ENCODE peak calls at places on chromosomes 4 and X, in six cellular contexts. N is HepG2, A is GM12878, J is GM12891, H is H1, P is K562. C is an unnamed sample.

GRCh38 chr4:151538963-151539362 is 130.0 kb downstream of the FHIP1A start:
- DNase-seq in N (no peak), A (no peak), J (no peak), H (no peak), P (no peak), C (no peak)

GRCh38 chrX:4787971-4788370 is 1074.5 kb upstream of the PRKX start:
- DNase-seq in N (no peak), A (no peak), J (no peak), H (no peak), P (no peak), C (no peak)

GRCh38 chr4:40969499-40969898 is 219.7 kb downstream of the NSUN7 start:
- DNase-seq in N (no peak), A (no peak), J (no peak), H (no peak), P (no peak), C (no peak)

GRCh38 chr4:175419120-175419774 is 392.8 kb downstream of the GPM6A start:
- DNase-seq in N (peak), A (no peak), J (no peak), H (no peak), P (no peak), C (no peak)

GRCh38 chrX:24498975-24499374 is 33.9 kb downstream of the PDK3 start:
- DNase-seq in N (no peak), A (no peak), J (no peak), H (no peak), P (no peak), C (no peak)

GRCh38 chr4:183360161-183360919 is 38.1 kb upstream of the CLDN24 start:
- DNase-seq in N (no peak), A (no peak), J (no peak), H (no peak), P (no peak), C (no peak)

GRCh38 chr4:145861331-145862318 is 77.0 kb downstream of the ZNF827 start:
- DNase-seq in N (no peak), A (no peak), J (no peak), H (no peak), P (no peak), C (no peak)

GRCh38 chrX:25226151-25226550 is 210.4 kb upstream of the ARX start:
- DNase-seq in N (no peak), A (no peak), J (no peak), H (no peak), P (no peak), C (no peak)

GRCh38 chr4:113969935-113970334 is 9.5 kb downstream of the ARSJ start:
- DNase-seq in N (no peak), A (no peak), J (no peak), H (no peak), P (no peak), C (no peak)

GRCh38 chr4:26220704-26221103 is 100.1 kb upstream of the RBPJ start:
- DNase-seq in N (no peak), A (no peak), J (no peak), H (no peak), P (no peak), C (no peak)

GRCh38 chr4:158819942-158820786 is 51.3 kb downstream of the FNIP2 start:
- DNase-seq in N (no peak), A (no peak), J (no peak), H (no peak), P (no peak), C (no peak)

GRCh38 chr4:93178279-93178678 is 650.3 kb upstream of the ATOH1 start:
- DNase-seq in N (no peak), A (no peak), J (no peak), H (no peak), P (no peak), C (no peak)

GRCh38 chrX:133674726-133675470 is 259.6 kb upstream of the GPC4 start:
- DNase-seq in N (peak), A (no peak), J (no peak), H (no peak), P (no peak), C (no peak)

GRCh38 chr4:100823066-100823992 is 305.5 kb upstream of the EMCN start:
- DNase-seq in N (peak), A (peak), J (no peak), H (no peak), P (no peak), C (no peak)

GRCh38 chrX:20441123-20441522 is 174.4 kb upstream of the RPS6KA3 start:
- DNase-seq in N (no peak), A (no peak), J (no peak), H (no peak), P (no peak), C (no peak)

GRCh38 chrX:103170216-103170615 is 44.7 kb upstream of the BEX4 start:
- DNase-seq in N (no peak), A (no peak), J (no peak), H (no peak), P (no peak), C (no peak)

GRCh38 chr4:186150926-186151325 is 40.4 kb upstream of the CYP4V2 start:
- DNase-seq in N (no peak), A (no peak), J (no peak), H (no peak), P (no peak), C (no peak)

GRCh38 chrX:22047470-22047869 is 15.3 kb downstream of the PHEX start:
- DNase-seq in N (no peak), A (no peak), J (no peak), H (no peak), P (no peak), C (no peak)

GRCh38 chr4:20284990-20285389 is 33.3 kb downstream of the SLIT2 start:
- DNase-seq in N (no peak), A (no peak), J (no peak), H (no peak), P (no peak), C (no peak)

GRCh38 chr4:86627736-86628135 is 33.6 kb downstream of the PTPN13 start:
- DNase-seq in N (no peak), A (no peak), J (no peak), H (no peak), P (no peak), C (no peak)

GRCh38 chr4:5638976-5639375 is 69.4 kb downstream of the EVC2 start:
- DNase-seq in N (no peak), A (no peak), J (no peak), H (no peak), P (no peak), C (no peak)

GRCh38 chrX:102067966-102068723 is 57.3 kb upstream of the TCEAL2 start:
- DNase-seq in N (peak), A (peak), J (no peak), H (no peak), P (no peak), C (no peak)

GRCh38 chr4:82746705-82747567 is 51.7 kb downstream of the SCD5 start:
- DNase-seq in N (peak), A (no peak), J (no peak), H (no peak), P (no peak), C (no peak)

GRCh38 chr4:153595894-153596601 is 88.0 kb upstream of the TLR2 start:
- DNase-seq in N (no peak), A (no peak), J (no peak), H (no peak), P (no peak), C (no peak)

GRCh38 chr4:143184503-143185252 is at the start of gene USP38:
- DNase-seq in N (peak), A (peak), J (peak), H (peak), P (peak), C (peak)

GRCh38 chr4:101186558-101187184 is 160.7 kb downstream of the PPP3CA start:
- DNase-seq in N (no peak), A (no peak), J (no peak), H (no peak), P (no peak), C (no peak)

GRCh38 chr4:54513231-54513630 is 144.5 kb upstream of the KIT start:
- DNase-seq in N (no peak), A (no peak), J (no peak), H (no peak), P (no peak), C (no peak)

GRCh38 chrX:2699959-2700358 is 8.9 kb downstream of the CD99 start:
- DNase-seq in N (no peak), A (no peak), J (no peak), H (no peak), P (no peak), C (no peak)

GRCh38 chrX:40539214-40540142 is 41.3 kb upstream of the ATP6AP2 start:
- DNase-seq in N (no peak), A (peak), J (no peak), H (no peak), P (peak), C (no peak)

GRCh38 chr4:98688416-98689290 is 30.2 kb upstream of the TSPAN5 start:
- DNase-seq in N (peak), A (no peak), J (no peak), H (no peak), P (peak), C (no peak)

GRCh38 chr4:98687876-98688275 is 29.5 kb upstream of the TSPAN5 start:
- DNase-seq in N (no peak), A (no peak), J (no peak), H (no peak), P (no peak), C (no peak)

GRCh38 chr4:98685225-98686045 is 27.0 kb upstream of the TSPAN5 start:
- DNase-seq in N (no peak), A (no peak), J (no peak), H (no peak), P (no peak), C (no peak)

GRCh38 chr4:98686847-98687246 is 28.4 kb upstream of the TSPAN5 start:
- DNase-seq in N (no peak), A (no peak), J (no peak), H (no peak), P (no peak), C (no peak)

GRCh38 chr4:98686046-98686385 is 27.6 kb upstream of the TSPAN5 start:
- DNase-seq in N (no peak), A (no peak), J (no peak), H (no peak), P (no peak), C (no peak)
- TF ChIP-seq TAF1 in N (no peak), A (no peak), J (no peak), H (no peak), P (no peak), C (no peak)

GRCh38 chrX:154531626-154532025 is 15.0 kb downstream of the G6PD start:
- DNase-seq in N (no peak), A (no peak), J (no peak), H (no peak), P (no peak), C (no peak)

GRCh38 chrX:154525606-154526490 is 9.8 kb upstream of the FAM3A start:
- DNase-seq in N (no peak), A (no peak), J (no peak), H (no peak), P (no peak), C (no peak)

GRCh38 chrX:154530286-154530685 is 14.3 kb upstream of the FAM3A start:
- DNase-seq in N (no peak), A (no peak), J (no peak), H (no peak), P (no peak), C (no peak)

GRCh38 chrX:154529206-154529612 is 13.2 kb upstream of the FAM3A start:
- DNase-seq in N (peak), A (no peak), J (no peak), H (no peak), P (no peak), C (no peak)

GRCh38 chrX:154526901-154527675 is 11.1 kb upstream of the FAM3A start:
- DNase-seq in N (peak), A (peak), J (peak), H (no peak), P (peak), C (peak)
- TF ChIP-seq POLR2A in N (no peak), A (peak), J (peak), H (no peak), P (peak), C (peak)

DNA sequence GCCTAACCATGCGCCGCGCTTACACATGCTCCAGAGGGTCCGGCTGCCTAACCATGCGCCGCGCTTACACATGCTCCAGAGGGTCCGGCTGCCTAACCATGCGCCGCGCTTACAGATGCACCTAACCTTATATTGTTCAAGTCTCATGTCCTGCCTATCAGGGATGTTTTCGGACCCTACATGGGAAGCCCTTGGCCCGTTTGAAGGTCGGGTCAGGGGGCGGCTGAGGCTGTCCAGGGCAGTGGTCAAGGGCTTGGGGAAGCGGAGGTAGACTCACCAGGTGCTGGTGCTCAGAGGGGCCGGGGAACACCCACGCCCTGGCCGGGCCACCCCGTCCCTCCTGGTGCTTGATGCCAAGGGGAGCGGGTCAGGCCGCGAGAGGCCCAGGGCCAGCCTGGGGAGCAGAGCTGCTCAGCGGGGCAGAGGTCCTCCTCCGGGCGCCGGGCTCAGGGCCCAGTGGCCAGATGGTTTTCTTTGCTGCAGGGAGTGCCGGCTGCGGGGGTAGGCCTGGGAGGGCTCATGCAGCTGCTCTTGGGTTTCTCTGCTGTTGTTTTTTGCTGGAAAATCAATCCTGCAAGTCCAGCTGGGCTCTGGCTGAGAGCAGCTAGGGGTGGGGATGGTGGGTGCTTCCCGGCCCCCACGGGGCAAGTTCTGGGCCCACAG is 35.4 kb upstream of the SPON2 start:
- DNase-seq in N (no peak), A (no peak), J (no peak), H (no peak), P (no peak), C (no peak)
- TF ChIP-seq POLR2AphosphoS5 in N (no peak), A (no peak), J (no peak), H (no peak), P (no peak), C (no peak)

GRCh38 chrX:128504496-128504895 is 452.3 kb upstream of the ACTRT1 start:
- DNase-seq in N (no peak), A (no peak), J (no peak), H (no peak), P (no peak), C (no peak)
- TF ChIP-seq TAF1 in N (no peak), A (no peak), J (no peak), H (no peak), P (no peak), C (no peak)

GRCh38 chrX:13340182-13340791 is 20.4 kb upstream of the ATXN3L start:
- DNase-seq in N (no peak), A (no peak), J (no peak), H (no peak), P (no peak), C (no peak)
- TF ChIP-seq POLR2A in N (no peak), A (no peak), J (no peak), H (no peak), P (no peak), C (no peak)

GRCh38 chrX:47217852-47218279 is 615 bp upstream of the CDK16 start:
- DNase-seq in N (peak), A (peak), J (peak), H (peak), P (peak), C (peak)
- TF ChIP-seq POLR2AphosphoS5 in N (no peak), A (no peak), J (no peak), H (peak), P (no peak), C (no peak)

GRCh38 chr4:123479944-123480343 is 83.3 kb downstream of the SPRY1 start:
- DNase-seq in N (peak), A (no peak), J (no peak), H (no peak), P (no peak), C (no peak)
- TF ChIP-seq TAF1 in N (no peak), A (no peak), J (no peak), H (no peak), P (no peak), C (no peak)

GRCh38 chr4:38672247-38673071 is 8.5 kb downstream of the KLF3 start:
- DNase-seq in N (peak), A (no peak), J (no peak), H (no peak), P (peak), C (no peak)

GRCh38 chr4:38674206-38675144 is 10.5 kb downstream of the KLF3 start:
- DNase-seq in N (peak), A (no peak), J (no peak), H (no peak), P (no peak), C (no peak)

GRCh38 chr4:38671594-38671943 is 7.6 kb downstream of the KLF3 start:
- DNase-seq in N (no peak), A (no peak), J (no peak), H (no peak), P (no peak), C (no peak)

GRCh38 chr4:38675167-38676121 is 11.4 kb downstream of the KLF3 start:
- DNase-seq in N (peak), A (no peak), J (peak), H (no peak), P (peak), C (no peak)

GRCh38 chr4:38673109-38673978 is 9.3 kb downstream of the KLF3 start:
- DNase-seq in N (peak), A (no peak), J (no peak), H (no peak), P (peak), C (no peak)
- TF ChIP-seq POLR2A in N (peak), A (no peak), J (no peak), H (no peak), P (no peak), C (no peak)

GRCh38 chr4:65538571-65538970 is 131.7 kb downstream of the EPHA5 start:
- DNase-seq in N (no peak), A (no peak), J (no peak), H (no peak), P (no peak), C (no peak)

GRCh38 chr4:65535128-65535527 is 135.2 kb downstream of the EPHA5 start:
- DNase-seq in N (no peak), A (no peak), J (no peak), H (no peak), P (no peak), C (no peak)
- TF ChIP-seq POLR2AphosphoS5 in N (no peak), A (no peak), J (no peak), H (no peak), P (no peak), C (no peak)